ENCODE peak calls at places on chromosomes 5 and 9, in four cellular contexts. One of them, this sample, is unnamed.

GRCh38 chr9:82457959-82458358 is 469.4 kb downstream of the SPATA31D1 start:
- DNase-seq in A549: no peak
- DNase-seq in gastrocnemius medialis: no peak
- DNase-seq in stomach: no peak
- DNase-seq in this sample: no peak

GRCh38 chr9:94827584-94828304 is 101.2 kb downstream of the AOPEP start:
- DNase-seq in A549: no peak
- DNase-seq in stomach: no peak
- DNase-seq in gastrocnemius medialis: no peak
- DNase-seq in this sample: no peak

GRCh38 chr9:91865041-91865440 is 85.0 kb downstream of the ROR2 start:
- DNase-seq in A549: no peak
- DNase-seq in gastrocnemius medialis: no peak
- DNase-seq in stomach: no peak
- DNase-seq in this sample: no peak

GRCh38 chr9:99867968-99868367 is 38.5 kb upstream of the STX17 start:
- DNase-seq in gastrocnemius medialis: no peak
- DNase-seq in stomach: no peak
- DNase-seq in A549: no peak
- DNase-seq in this sample: no peak

GRCh38 chr5:88438006-88438405 is 169.4 kb upstream of the TMEM161B start:
- DNase-seq in stomach: no peak
- DNase-seq in A549: peak; percentile 5
- DNase-seq in gastrocnemius medialis: no peak
- DNase-seq in this sample: no peak

GRCh38 chr9:136052433-136052880 is 42.6 kb downstream of the NACC2 start:
- DNase-seq in stomach: peak; percentile 61
- DNase-seq in gastrocnemius medialis: no peak
- DNase-seq in A549: peak; percentile 67
- DNase-seq in this sample: peak; percentile 84

GRCh38 chr9:92170848-92171247 is 55.6 kb upstream of the SPTLC1 start:
- DNase-seq in gastrocnemius medialis: no peak
- DNase-seq in stomach: no peak
- DNase-seq in A549: no peak
- DNase-seq in this sample: no peak

GRCh38 chr5:10219068-10219467 is 30.6 kb downstream of the ATPSCKMT start:
- DNase-seq in gastrocnemius medialis: no peak
- DNase-seq in A549: no peak
- DNase-seq in stomach: no peak
- DNase-seq in this sample: no peak

GRCh38 chr5:180116441-180117377 is 45.1 kb upstream of the RNF130 start:
- DNase-seq in gastrocnemius medialis: no peak
- DNase-seq in A549: peak; percentile 67
- DNase-seq in stomach: peak; percentile 32
- DNase-seq in this sample: no peak

GRCh38 chr9:132798817-132799790 is 79.0 kb downstream of the AK8 start:
- DNase-seq in gastrocnemius medialis: no peak
- DNase-seq in A549: no peak
- DNase-seq in stomach: peak; percentile 68
- DNase-seq in this sample: no peak

GRCh38 chr9:109793196-109793595 is 13.2 kb downstream of the PALM2AKAP2 start:
- DNase-seq in stomach: no peak
- DNase-seq in A549: peak; percentile 34
- DNase-seq in gastrocnemius medialis: no peak
- DNase-seq in this sample: no peak

GRCh38 chr5:153572393-153572930 is 82.0 kb downstream of the GRIA1 start:
- DNase-seq in stomach: no peak
- DNase-seq in A549: no peak
- DNase-seq in gastrocnemius medialis: no peak
- DNase-seq in this sample: no peak

GRCh38 chr9:80285325-80285724 is 713.6 kb downstream of the TLE4 start:
- DNase-seq in stomach: no peak
- DNase-seq in A549: no peak
- DNase-seq in gastrocnemius medialis: no peak
- DNase-seq in this sample: no peak

GRCh38 chr5:140261403-140262171 is 41.3 kb downstream of the PFDN1 start:
- DNase-seq in gastrocnemius medialis: peak; percentile 85
- DNase-seq in stomach: peak; percentile 88
- DNase-seq in A549: peak; percentile 93
- DNase-seq in this sample: peak; percentile 79

GRCh38 chr5:27906481-27906880 is 868.1 kb upstream of the CDH9 start:
- DNase-seq in stomach: no peak
- DNase-seq in gastrocnemius medialis: no peak
- DNase-seq in A549: no peak
- DNase-seq in this sample: no peak

GRCh38 chr5:16937023-16937379 is 913 bp upstream of the MYO10 start:
- DNase-seq in A549: no peak
- DNase-seq in stomach: peak; percentile 77
- DNase-seq in gastrocnemius medialis: no peak
- DNase-seq in this sample: no peak

GRCh38 chr5:82669720-82670119 is 391.6 kb upstream of the RPS23 start:
- DNase-seq in gastrocnemius medialis: no peak
- DNase-seq in A549: no peak
- DNase-seq in stomach: no peak
- DNase-seq in this sample: no peak

GRCh38 chr5:15687401-15687800 is 187.4 kb downstream of the FBXL7 start:
- DNase-seq in stomach: no peak
- DNase-seq in gastrocnemius medialis: no peak
- DNase-seq in A549: no peak
- DNase-seq in this sample: no peak

GRCh38 chr5:89343666-89344065 is 460.7 kb upstream of the MEF2C start:
- DNase-seq in gastrocnemius medialis: no peak
- DNase-seq in A549: no peak
- DNase-seq in stomach: no peak
- DNase-seq in this sample: no peak

GRCh38 chr9:134419684-134420076 is 93.4 kb downstream of the RXRA start:
- DNase-seq in A549: peak; percentile 78
- DNase-seq in gastrocnemius medialis: no peak
- DNase-seq in stomach: no peak
- DNase-seq in this sample: no peak

GRCh38 chr5:23139338-23140171 is 286.4 kb upstream of the CDH12 start:
- DNase-seq in stomach: no peak
- DNase-seq in A549: no peak
- DNase-seq in gastrocnemius medialis: no peak
- DNase-seq in this sample: no peak

GRCh38 chr9:3138236-3139229 is 294.6 kb upstream of the PUM3 start:
- DNase-seq in stomach: no peak
- DNase-seq in gastrocnemius medialis: no peak
- DNase-seq in A549: no peak
- DNase-seq in this sample: no peak

GRCh38 chr9:22237497-22238363 is 208.9 kb upstream of the DMRTA1 start:
- DNase-seq in stomach: no peak
- DNase-seq in gastrocnemius medialis: no peak
- DNase-seq in A549: peak; percentile 53
- DNase-seq in this sample: no peak

GRCh38 chr5:103362211-103362610 is 103.6 kb downstream of the MACIR start:
- DNase-seq in stomach: no peak
- DNase-seq in A549: no peak
- DNase-seq in gastrocnemius medialis: no peak
- DNase-seq in this sample: no peak

GRCh38 chr5:80998590-80998979 is 38.4 kb downstream of the RASGRF2 start:
- DNase-seq in A549: no peak
- DNase-seq in gastrocnemius medialis: no peak
- DNase-seq in stomach: no peak
- DNase-seq in this sample: no peak

GRCh38 chr9:133603165-133603927 is 5.8 kb downstream of the FAM163B start:
- DNase-seq in A549: no peak
- DNase-seq in gastrocnemius medialis: no peak
- DNase-seq in stomach: no peak
- DNase-seq in this sample: no peak

GRCh38 chr5:80034962-80035821 is at the start of gene THBS4:
- DNase-seq in gastrocnemius medialis: no peak
- DNase-seq in A549: no peak
- DNase-seq in stomach: no peak
- DNase-seq in this sample: no peak

GRCh38 chr9:83266618-83267543 is 203.9 kb upstream of the RASEF start:
- DNase-seq in stomach: no peak
- DNase-seq in gastrocnemius medialis: peak; percentile 49
- DNase-seq in A549: no peak
- DNase-seq in this sample: no peak

GRCh38 chr5:137828664-137829063 is 39.0 kb upstream of the MYOT start:
- DNase-seq in stomach: no peak
- DNase-seq in gastrocnemius medialis: no peak
- DNase-seq in A549: no peak
- DNase-seq in this sample: no peak

GRCh38 chr5:14071433-14071832 is 71.7 kb upstream of the TRIO start:
- DNase-seq in stomach: no peak
- DNase-seq in gastrocnemius medialis: no peak
- DNase-seq in A549: no peak
- DNase-seq in this sample: no peak

GRCh38 chr5:107687404-107687803 is 16.7 kb upstream of the EFNA5 start:
- DNase-seq in stomach: no peak
- DNase-seq in gastrocnemius medialis: no peak
- DNase-seq in A549: no peak
- DNase-seq in this sample: no peak

GRCh38 chr9:130042931-130043653 is at the start of gene FNBP1:
- DNase-seq in A549: peak; percentile 83
- DNase-seq in gastrocnemius medialis: peak; percentile 66
- DNase-seq in stomach: peak; percentile 78
- DNase-seq in this sample: peak; percentile 95
- TF ChIP-seq POLR2A in A549: peak; percentile 52
- TF ChIP-seq POLR2A in gastrocnemius medialis: peak; percentile 90
- TF ChIP-seq POLR2A in stomach: peak; percentile 19
- TF ChIP-seq POLR2A in this sample: no peak

DNA sequence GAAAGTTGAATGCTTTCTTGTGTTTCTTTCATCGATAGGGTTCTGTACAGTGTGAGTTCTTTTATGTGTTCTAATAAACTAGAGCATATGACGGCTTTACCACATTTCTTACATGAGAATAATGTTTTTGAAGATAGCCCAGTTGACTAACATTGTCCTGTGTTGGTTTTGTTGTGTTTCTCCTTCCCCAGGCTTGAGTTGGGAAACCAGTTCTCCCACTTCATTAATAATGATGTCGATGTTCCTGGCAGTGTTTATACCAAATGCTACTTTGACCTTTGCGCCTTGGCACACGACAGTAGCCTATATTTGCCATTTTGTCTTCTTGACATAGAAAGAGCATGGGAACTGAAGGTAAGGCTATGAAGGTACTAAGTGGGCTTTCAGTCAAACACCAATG is 14.4 kb upstream of the ZNF782 start:
- DNase-seq in gastrocnemius medialis: no peak
- DNase-seq in A549: no peak
- DNase-seq in stomach: peak; percentile 47
- DNase-seq in this sample: no peak
- TF ChIP-seq POLR2A in gastrocnemius medialis: no peak
- TF ChIP-seq POLR2A in A549: no peak
- TF ChIP-seq POLR2A in stomach: no peak
- TF ChIP-seq POLR2A in this sample: no peak

GRCh38 chr9:131274674-131275331 is 1.5 kb downstream of the FAM78A start:
- DNase-seq in stomach: no peak
- DNase-seq in A549: no peak
- DNase-seq in gastrocnemius medialis: peak; percentile 75
- DNase-seq in this sample: no peak

GRCh38 chr9:131272212-131272611 is 4.1 kb downstream of the FAM78A start:
- DNase-seq in A549: no peak
- DNase-seq in gastrocnemius medialis: no peak
- DNase-seq in stomach: no peak
- DNase-seq in this sample: no peak

GRCh38 chr9:131273146-131273545 is 3.2 kb downstream of the FAM78A start:
- DNase-seq in A549: no peak
- DNase-seq in stomach: no peak
- DNase-seq in gastrocnemius medialis: no peak
- DNase-seq in this sample: no peak

GRCh38 chr9:131275332-131276106 is 791 bp downstream of the FAM78A start:
- DNase-seq in A549: no peak
- DNase-seq in gastrocnemius medialis: no peak
- DNase-seq in stomach: no peak
- DNase-seq in this sample: no peak

DNA sequence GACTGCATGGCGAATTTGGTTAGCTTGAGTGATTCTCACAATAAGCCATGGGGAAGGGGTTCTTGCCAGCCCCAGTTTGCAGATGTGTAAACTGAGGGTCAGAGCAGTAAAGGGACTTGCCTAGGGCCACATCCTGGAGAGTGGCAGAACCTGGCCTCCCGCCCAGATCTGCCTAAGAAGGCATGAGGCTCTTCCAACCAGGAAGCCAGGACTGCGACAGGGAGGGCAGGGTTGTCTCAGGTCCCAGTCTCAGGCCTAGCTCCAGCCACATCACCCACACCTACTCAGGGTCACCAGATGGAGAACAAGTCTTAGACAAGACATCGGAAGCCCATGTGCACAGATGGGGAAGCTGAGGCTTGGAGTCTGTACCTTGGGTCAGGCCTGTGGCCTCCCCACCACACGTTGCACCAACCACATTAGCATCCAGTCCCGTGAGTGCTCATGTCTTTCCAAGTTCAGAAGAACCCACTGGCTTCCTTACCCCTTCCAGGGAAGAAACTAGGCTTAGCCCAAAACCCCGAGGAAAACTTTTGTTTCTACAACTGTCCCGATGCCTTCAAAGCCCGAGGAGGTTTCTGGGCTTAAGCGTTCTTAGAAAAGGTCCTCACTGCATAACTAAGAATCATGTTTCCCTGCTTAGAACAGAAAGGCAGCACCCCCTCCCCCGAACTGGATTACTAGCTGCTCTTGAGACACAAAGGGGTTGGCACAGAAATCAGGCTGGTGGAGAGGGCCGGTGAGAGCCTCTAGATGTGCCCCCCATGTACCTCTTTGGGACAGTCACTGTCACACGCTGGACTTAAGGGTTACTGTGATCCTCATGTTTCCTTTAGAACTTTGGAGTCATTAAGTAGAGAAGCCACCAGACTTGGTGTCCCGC is 2.3 kb downstream of the FAM78A start:
- DNase-seq in gastrocnemius medialis: no peak
- DNase-seq in stomach: no peak
- DNase-seq in A549: no peak
- DNase-seq in this sample: no peak
- TF ChIP-seq POLR2A in gastrocnemius medialis: no peak
- TF ChIP-seq POLR2A in stomach: no peak
- TF ChIP-seq POLR2A in A549: no peak
- TF ChIP-seq POLR2A in this sample: no peak

DNA sequence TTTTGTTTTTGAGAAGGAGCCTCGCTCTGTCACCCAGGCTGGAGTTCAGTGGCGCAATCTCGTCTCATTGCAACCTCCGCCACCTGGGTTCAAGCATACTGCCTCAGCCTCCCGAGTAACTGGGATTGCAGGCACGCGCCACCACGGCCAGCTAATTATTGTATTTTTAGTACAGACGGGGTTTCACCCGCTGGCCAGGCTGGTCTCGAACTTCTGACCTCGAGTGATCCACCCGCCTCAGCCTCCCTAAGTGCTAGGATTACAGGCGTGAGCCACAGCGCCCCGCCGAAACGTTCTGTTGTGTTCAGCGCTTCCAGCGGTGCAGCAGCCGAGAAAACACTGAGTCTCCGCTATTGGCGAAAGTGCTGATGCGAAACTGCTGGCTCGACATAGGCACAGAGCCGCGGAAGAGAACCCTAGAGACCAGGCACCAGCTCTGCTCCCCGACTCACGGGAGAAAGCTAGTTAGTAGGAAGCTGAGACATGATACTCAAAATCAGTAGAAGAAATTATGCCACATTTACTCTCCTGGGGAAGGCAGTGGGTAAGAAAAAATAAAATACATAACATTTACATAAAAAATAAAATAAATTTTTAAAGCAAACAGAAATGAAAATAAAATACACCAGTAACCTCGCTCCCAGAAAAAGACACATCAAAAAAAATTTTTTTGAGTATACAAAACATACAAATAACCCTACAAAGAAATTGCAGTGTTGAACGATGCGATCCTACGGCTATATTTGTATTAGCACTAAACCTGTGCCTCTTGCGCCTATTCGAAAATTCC is 31.6 kb downstream of the ANXA2R start:
- DNase-seq in gastrocnemius medialis: peak; percentile 72
- DNase-seq in A549: peak; percentile 84
- DNase-seq in stomach: peak; percentile 75
- DNase-seq in this sample: peak; percentile 97
- TF ChIP-seq POLR2A in gastrocnemius medialis: peak; percentile 74
- TF ChIP-seq POLR2A in A549: peak; percentile 64
- TF ChIP-seq POLR2A in stomach: no peak
- TF ChIP-seq POLR2A in this sample: no peak